ENCODE peak calls at places on chromosomes 4 and X, in nine cellular contexts. N is endothelial cell; P is kidney tubule cell; S is GM03348; C is activated naive CD8-positive, alpha-beta T cell treated with anti-CD3 and anti-CD28 coated beads, Interleukin-2, amount 50 U/mL, for 24 hours; J is AML-193; R is M059J; X is GM12878; U is activated CD4-positive, alpha-beta T cell treated with anti-CD3 and anti-CD28 coated beads, Interleukin-2, amount 50 U/mL, for 48 hours. F is an unnamed sample.

GRCh38 chr4:83503974-83504373 is 19.1 kb upstream of the ABRAXAS1 start:
- DNase-seq in P (no peak), X (no peak), C (no peak), R (no peak), U (no peak), S (no peak), J (no peak), N (no peak), F (no peak)

GRCh38 chrX:78527818-78528217 is 131.3 kb downstream of the RTL3 start:
- DNase-seq in N (no peak), X (no peak), P (no peak), J (no peak), C (no peak), R (peak), U (no peak), S (no peak), F (no peak)

GRCh38 chrX:111282991-111283390 is 12.7 kb upstream of the CAPN6 start:
- DNase-seq in C (no peak), R (no peak), J (no peak), X (no peak), S (no peak), N (no peak), P (no peak), U (no peak), F (no peak)

GRCh38 chr4:100849319-100849718 is 331.5 kb upstream of the EMCN start:
- DNase-seq in S (no peak), J (no peak), R (no peak), P (no peak), X (no peak), U (no peak), N (no peak), C (no peak), F (no peak)

GRCh38 chr4:76208005-76208765 is 5.4 kb downstream of the SCARB2 start:
- DNase-seq in R (peak), P (peak), U (no peak), X (no peak), S (peak), J (peak), C (no peak), N (peak), F (no peak)

GRCh38 chr4:160091631-160092030 is 988.8 kb downstream of the RAPGEF2 start:
- DNase-seq in X (no peak), P (no peak), R (no peak), U (no peak), C (no peak), S (no peak), N (no peak), J (no peak), F (no peak)

GRCh38 chr4:3463556-3464348 is 646 bp downstream of the DOK7 start:
- DNase-seq in J (no peak), S (no peak), R (no peak), C (no peak), X (no peak), P (no peak), N (no peak), U (no peak), F (no peak)

GRCh38 chrX:19958530-19959486 is 32.1 kb downstream of the BCLAF3 start:
- DNase-seq in P (peak), X (no peak), N (no peak), U (no peak), J (no peak), C (no peak), R (peak), S (no peak), F (no peak)

GRCh38 chrX:74300869-74301268 is 3.1 kb upstream of the ZCCHC13 start:
- DNase-seq in C (no peak), X (no peak), J (no peak), R (no peak), P (no peak), U (no peak), S (no peak), N (no peak), F (no peak)

GRCh38 chrX:153645921-153646481 is 1.0 kb upstream of the DUSP9 start:
- DNase-seq in N (no peak), U (no peak), S (no peak), X (no peak), J (no peak), R (no peak), C (no peak), P (no peak), F (no peak)

GRCh38 chr4:175929932-175930331 is 117.9 kb upstream of the GPM6A start:
- DNase-seq in P (no peak), S (no peak), U (no peak), R (no peak), C (no peak), N (no peak), X (no peak), J (no peak), F (no peak)

GRCh38 chr4:89497517-89498308 is 190.1 kb upstream of the GPRIN3 start:
- DNase-seq in R (no peak), J (no peak), N (no peak), P (no peak), S (no peak), C (no peak), U (no peak), X (no peak), F (no peak)

GRCh38 chrX:42127563-42127962 is 204.2 kb upstream of the CASK start:
- DNase-seq in C (no peak), X (no peak), P (no peak), N (no peak), U (no peak), R (no peak), J (no peak), S (no peak), F (no peak)

GRCh38 chrX:2301901-2302300 is 198.9 kb downstream of the DHRSX start:
- DNase-seq in R (no peak), U (no peak), P (no peak), S (no peak), N (no peak), C (no peak), J (no peak), X (no peak), F (no peak)

GRCh38 chrX:52213276-52213675 is 28.6 kb downstream of the MAGED4 start:
- DNase-seq in C (no peak), J (no peak), N (no peak), X (no peak), U (no peak), R (no peak), S (no peak), P (no peak), F (no peak)

GRCh38 chr4:3310301-3311094 is 17.7 kb downstream of the RGS12 start:
- DNase-seq in S (no peak), N (no peak), U (no peak), P (no peak), X (no peak), C (no peak), J (no peak), R (no peak), F (peak)

GRCh38 chr4:28536124-28536523 is 1675.5 kb downstream of the STIM2 start:
- DNase-seq in U (no peak), C (no peak), N (no peak), S (no peak), P (no peak), R (no peak), X (no peak), J (no peak), F (no peak)

GRCh38 chr4:155639674-155640529 is 26.7 kb upstream of the GUCY1A1 start:
- DNase-seq in S (no peak), J (no peak), R (no peak), N (no peak), P (no peak), C (no peak), U (no peak), X (peak), F (no peak)

GRCh38 chr4:78650106-78651021 is 98.8 kb downstream of the ANXA3 start:
- DNase-seq in P (peak), R (peak), X (no peak), S (peak), C (no peak), J (peak), N (no peak), U (no peak), F (no peak)

GRCh38 chr4:99013402-99013843 is 17.9 kb downstream of the METAP1 start:
- DNase-seq in S (no peak), C (no peak), N (no peak), X (no peak), P (peak), U (no peak), R (no peak), J (no peak), F (no peak)

GRCh38 chr4:40672528-40673522 is 43.2 kb upstream of the RBM47 start:
- DNase-seq in C (peak), P (peak), X (peak), S (peak), N (no peak), U (peak), R (peak), J (peak), F (peak)

GRCh38 chr4:85113706-85114105 is 147.2 kb upstream of the WDFY3 start:
- DNase-seq in N (no peak), P (no peak), S (no peak), J (no peak), U (no peak), C (no peak), X (no peak), R (no peak), F (no peak)

GRCh38 chr4:20778896-20779295 is 78.6 kb downstream of the PACRGL start:
- DNase-seq in R (no peak), U (no peak), X (no peak), J (no peak), P (no peak), C (no peak), S (no peak), N (no peak), F (no peak)

GRCh38 chr4:128648021-128648420 is 161.5 kb upstream of the JADE1 start:
- DNase-seq in X (no peak), C (no peak), J (no peak), S (no peak), P (no peak), R (no peak), U (no peak), N (no peak), F (no peak)

GRCh38 chr4:85968945-85969830 is 390.7 kb downstream of the MAPK10 start:
- DNase-seq in X (no peak), C (no peak), S (peak), N (no peak), R (peak), U (no peak), P (peak), J (peak), F (no peak)